ENCODE peak calls at places on chromosome 7, in nine cellular contexts. X is fibroblast of villous mesenchyme; O is skeletal muscle cell; Y is hepatic stellate cell; W is neural crest cell; B is activated CD4-positive, alpha-beta T cell treated with anti-CD3 and anti-CD28 coated beads for 24 hours; N is ecto neural progenitor cell; S is CD8-positive, alpha-beta memory T cell; G is activated CD8-positive, alpha-beta T cell treated with anti-CD3 and anti-CD28 coated beads for 36 hours. R is an unnamed sample.

GRCh38 chr7:90715067-90715466 is 118.9 kb downstream of the CDK14 start:
- DNase-seq in B (no peak), O (no peak), W (no peak), S (no peak), X (no peak), N (no peak), Y (no peak), G (no peak), R (no peak)

GRCh38 chr7:101731502-101732084 is 85.8 kb upstream of the CUX1 start:
- DNase-seq in G (no peak), N (no peak), B (no peak), O (no peak), W (no peak), S (no peak), X (no peak), Y (no peak), R (no peak)

GRCh38 chr7:47447621-47448349 is 134.1 kb downstream of the TNS3 start:
- DNase-seq in N (no peak), O (no peak), S (no peak), X (no peak), W (no peak), B (no peak), G (no peak), Y (no peak), R (no peak)

GRCh38 chr7:84477786-84478405 is 283.3 kb upstream of the SEMA3A start:
- DNase-seq in O (no peak), N (no peak), S (no peak), Y (no peak), W (no peak), X (no peak), B (no peak), G (no peak), R (no peak)

GRCh38 chr7:26008428-26008827 is 143.6 kb upstream of the NFE2L3 start:
- DNase-seq in G (no peak), B (no peak), X (no peak), S (no peak), O (no peak), N (no peak), W (no peak), Y (no peak), R (no peak)

GRCh38 chr7:137633133-137633532 is 213.6 kb downstream of the DGKI start:
- DNase-seq in Y (no peak), B (no peak), X (no peak), W (no peak), S (no peak), O (peak; percentile 15), N (no peak), G (no peak), R (no peak)

GRCh38 chr7:139999516-139999915 is 63.2 kb downstream of the PARP12 start:
- DNase-seq in Y (no peak), B (no peak), X (no peak), O (no peak), N (no peak), S (no peak), W (no peak), G (no peak), R (no peak)

GRCh38 chr7:119545118-119545517 is 727.9 kb upstream of the KCND2 start:
- DNase-seq in B (no peak), Y (no peak), X (peak; percentile 18), W (no peak), O (peak; percentile 28), G (no peak), S (no peak), N (no peak), R (no peak)

GRCh38 chr7:87926581-87927461 is 7.2 kb upstream of the ADAM22 start:
- DNase-seq in B (no peak), W (no peak), S (no peak), Y (no peak), X (peak; percentile 38), G (peak; percentile 51), O (peak; percentile 23), N (peak; percentile 56), R (no peak)

GRCh38 chr7:3753868-3754267 is 452.8 kb downstream of the SDK1 start:
- DNase-seq in X (no peak), O (no peak), N (no peak), Y (no peak), B (no peak), G (no peak), W (no peak), S (no peak), R (no peak)

GRCh38 chr7:127654404-127655392 is 2.7 kb downstream of the SND1 start:
- DNase-seq in Y (no peak), N (no peak), X (no peak), W (no peak), O (no peak), S (no peak), G (peak; percentile 7), B (no peak), R (no peak)

GRCh38 chr7:154804449-154804848 is 198.5 kb downstream of the PAXIP1 start:
- DNase-seq in O (no peak), W (no peak), B (no peak), N (no peak), Y (no peak), S (no peak), X (no peak), G (no peak), R (no peak)

GRCh38 chr7:96075510-96076349 is 246.2 kb downstream of the SLC25A13 start:
- DNase-seq in Y (peak; percentile 67), X (peak; percentile 49), G (peak; percentile 61), O (peak; percentile 11), S (peak; percentile 53), N (peak; percentile 80), W (peak; percentile 47), B (peak; percentile 21), R (peak; percentile 65)

GRCh38 chr7:5354460-5355279 is 69.0 kb downstream of the TNRC18 start:
- DNase-seq in S (no peak), O (peak; percentile 10), G (no peak), X (peak; percentile 79), B (no peak), W (no peak), N (no peak), Y (peak; percentile 49), R (no peak)

GRCh38 chr7:90661290-90662151 is 65.4 kb downstream of the CDK14 start:
- DNase-seq in X (no peak), B (no peak), W (no peak), O (peak; percentile 15), S (no peak), G (no peak), N (no peak), Y (peak; percentile 8), R (no peak)

GRCh38 chr7:134318443-134318842 is 1.7 kb upstream of the SLC35B4 start:
- DNase-seq in O (no peak), G (no peak), B (no peak), N (no peak), X (no peak), S (no peak), Y (no peak), W (no peak), R (no peak)

GRCh38 chr7:55435466-55435865 is 70.3 kb downstream of the LANCL2 start:
- DNase-seq in Y (no peak), O (no peak), B (no peak), S (no peak), N (no peak), W (no peak), X (no peak), G (no peak), R (no peak)

GRCh38 chr7:48004598-48004997 is 24.3 kb downstream of the SUN3 start:
- DNase-seq in O (no peak), Y (no peak), S (no peak), G (no peak), N (no peak), W (no peak), X (no peak), B (no peak), R (no peak)

GRCh38 chr7:15104411-15105092 is 202.0 kb upstream of the DGKB start:
- DNase-seq in X (peak; percentile 2), B (no peak), O (no peak), S (no peak), G (no peak), W (no peak), Y (no peak), N (no peak), R (no peak)

R was measured in caudate nucleus.